ENCODE peak calls at places on chromosomes 2 and 18, in ten cellular contexts. T is GM12892; D is mesendoderm; K is naive B cell; P is astrocyte of the spinal cord; S is CD8-positive, alpha-beta memory T cell; U is T1000; Q is HT-29; O is mucosa of gallbladder; F is Daoy. N is an unnamed sample.

GRCh38 chr2:62209427-62209991 is 13.6 kb downstream of the B3GNT2 start:
- DNase-seq in K (no peak), D (no peak), F (no peak), Q (no peak), T (no peak), U (no peak), O (no peak), P (no peak), S (no peak), N (no peak)

GRCh38 chr2:120261387-120262006 is 8.8 kb downstream of the RALB start:
- DNase-seq in D (no peak), P (no peak), F (no peak), U (no peak), Q (no peak), S (no peak), O (no peak), T (no peak), K (no peak), N (no peak)

GRCh38 chr2:3200420-3200939 is 177.1 kb downstream of the EIPR1 start:
- DNase-seq in U (no peak), T (no peak), K (no peak), F (no peak), P (peak; percentile 51), Q (no peak), O (no peak), D (no peak), S (no peak), N (no peak)

GRCh38 chr18:23540867-23541266 is 37.6 kb downstream of the RMC1 start:
- DNase-seq in S (no peak), P (no peak), K (peak; percentile 48), F (no peak), D (no peak), T (no peak), O (peak; percentile 29), Q (no peak), U (no peak), N (no peak)

GRCh38 chr2:151326532-151326931 is 30.9 kb upstream of the TNFAIP6 start:
- DNase-seq in S (no peak), U (no peak), Q (no peak), O (no peak), F (no peak), P (no peak), D (no peak), K (no peak), T (no peak), N (no peak)

GRCh38 chr2:102058293-102058833 is 66.6 kb downstream of the IL1R2 start:
- DNase-seq in T (no peak), D (no peak), F (no peak), K (no peak), O (no peak), U (no peak), S (no peak), Q (no peak), P (no peak), N (no peak)

GRCh38 chr2:216555274-216555673 is 56.6 kb downstream of the RPL37A start:
- DNase-seq in T (no peak), P (peak; percentile 33), Q (no peak), K (no peak), O (peak; percentile 59), D (no peak), S (no peak), U (peak; percentile 14), F (peak; percentile 59), N (peak; percentile 81)

GRCh38 chr2:28895189-28895893 is 874 bp downstream of the WDR43 start:
- DNase-seq in D (peak; percentile 64), Q (peak; percentile 64), S (peak; percentile 5), F (peak; percentile 52), K (no peak), O (peak; percentile 17), U (no peak), P (peak; percentile 35), T (peak; percentile 14), N (no peak)

GRCh38 chr2:201151127-201152074 is 31.5 kb upstream of the CASP10 start:
- DNase-seq in P (peak; percentile 90), D (peak; percentile 35), T (no peak), S (no peak), O (no peak), K (peak; percentile 38), Q (peak; percentile 66), U (peak; percentile 25), F (peak; percentile 76), N (no peak)

GRCh38 chr2:164182116-164182637 is 439.1 kb downstream of the GRB14 start:
- DNase-seq in S (no peak), Q (no peak), P (no peak), T (no peak), U (no peak), O (no peak), K (no peak), F (no peak), D (peak; percentile 83), N (no peak)

GRCh38 chr2:150129921-150130320 is 357.5 kb downstream of the RND3 start:
- DNase-seq in K (no peak), T (no peak), U (no peak), D (no peak), F (no peak), P (no peak), O (no peak), S (no peak), Q (no peak), N (no peak)

GRCh38 chr2:24831736-24832421 is 38.7 kb downstream of the CENPO start:
- DNase-seq in F (no peak), Q (no peak), U (no peak), D (no peak), T (no peak), O (no peak), P (no peak), K (no peak), S (no peak), N (peak; percentile 67)

GRCh38 chr2:50385361-50385760 is 646.6 kb downstream of the NRXN1 start:
- DNase-seq in U (no peak), D (no peak), S (no peak), Q (no peak), P (no peak), T (no peak), K (no peak), F (no peak), O (no peak), N (no peak)